ENCODE peak calls at places on chromosomes 16 and 17, in seven cellular contexts. S is KG1, F is immature natural killer cell, G is astrocyte of the cerebellum, H is sigmoid colon, B is left colon, W is RWPE1. J is an unnamed sample.

GRCh38 chr17:2796164-2797140 is at the start of gene RAP1GAP2:
- DNase-seq in B (peak), S (peak), H (peak), F (peak), W (no peak), G (no peak), J (no peak)

GRCh38 chr17:40287494-40288369 is at the start of gene CDC6:
- DNase-seq in H (peak), F (peak), S (peak), W (peak), G (peak), B (peak), J (peak)

GRCh38 chr17:40363480-40363838 is 1.1 kb downstream of the GJD3 start:
- DNase-seq in S (no peak), G (no peak), H (peak), W (no peak), B (peak), F (no peak), J (no peak)

GRCh38 chr17:14201087-14201486 is 35.6 kb downstream of the CDRT15 start:
- DNase-seq in W (no peak), S (no peak), F (peak), B (no peak), H (no peak), G (no peak), J (no peak)

GRCh38 chr16:89890886-89891657 is 17.7 kb downstream of the TCF25 start:
- DNase-seq in H (no peak), B (no peak), G (no peak), F (no peak), W (no peak), S (no peak), J (peak)

GRCh38 chr16:47903470-47903869 is 252.3 kb downstream of the ABCC12 start:
- DNase-seq in H (no peak), S (no peak), B (no peak), F (no peak), W (no peak), G (no peak), J (no peak)

GRCh38 chr17:80936218-80936617 is 55.4 kb upstream of the CHMP6 start:
- DNase-seq in B (no peak), H (no peak), G (no peak), S (no peak), F (no peak), W (no peak), J (peak)

GRCh38 chr17:42750730-42751356 is 6.0 kb upstream of the EZH1 start:
- DNase-seq in F (no peak), G (no peak), H (no peak), W (no peak), S (no peak), B (no peak), J (no peak)

GRCh38 chr16:57590654-57591085 is 37.8 kb upstream of the ADGRG1 start:
- DNase-seq in S (no peak), H (no peak), G (no peak), F (no peak), W (peak), B (no peak), J (peak)

GRCh38 chr17:4715071-4715749 is 4.8 kb downstream of the ARRB2 start:
- DNase-seq in F (peak), H (no peak), S (peak), W (no peak), B (no peak), G (no peak), J (no peak)